ENCODE peak calls at places on chromosomes 1 and 21, in five cellular contexts. M is K562, J is HCT116, F is H1, R is HepG2. O is an unnamed sample.

GRCh38 chr1:202709276-202710041 is 795 bp downstream of the SYT2 start:
- DNase-seq in F (no peak), R (no peak), J (no peak), M (no peak), O (no peak)

GRCh38 chr1:237799762-237800474 is 90.8 kb downstream of the ZP4 start:
- DNase-seq in M (peak), J (no peak), R (peak), F (peak), O (peak)

GRCh38 chr1:244284641-244285156 is 167.0 kb downstream of the ADSS2 start:
- DNase-seq in M (no peak), R (no peak), F (no peak), J (no peak), O (no peak)

GRCh38 chr1:171426645-171427044 is 58.7 kb upstream of the PRRC2C start:
- DNase-seq in R (no peak), M (no peak), J (no peak), F (no peak), O (no peak)

GRCh38 chr21:28239345-28239744 is 753.3 kb downstream of the LTN1 start:
- DNase-seq in M (no peak), R (no peak), F (no peak), J (no peak), O (no peak)

GRCh38 chr1:220734571-220735326 is 13.4 kb upstream of the MTARC2 start:
- DNase-seq in R (peak), M (no peak), F (no peak), J (no peak), O (no peak)

GRCh38 chr1:206419783-206420182 is 50.5 kb upstream of the IKBKE start:
- DNase-seq in F (no peak), J (no peak), R (no peak), M (no peak), O (no peak)

GRCh38 chr1:43632135-43632670 is 17.7 kb upstream of the KDM4A start:
- DNase-seq in J (no peak), M (no peak), R (peak), F (no peak), O (no peak)

GRCh38 chr1:151887028-151887427 is 22.3 kb downstream of the THEM4 start:
- DNase-seq in R (no peak), M (no peak), J (no peak), F (no peak), O (no peak)

GRCh38 chr1:25111706-25112105 is 120.6 kb downstream of the SYF2 start:
- DNase-seq in R (no peak), J (no peak), M (no peak), F (no peak), O (no peak)

GRCh38 chr1:79982218-79982617 is 975.7 kb upstream of the ADGRL4 start:
- DNase-seq in M (no peak), F (no peak), J (no peak), R (no peak), O (no peak)

GRCh38 chr1:61282387-61282786 is 200.0 kb downstream of the NFIA start:
- DNase-seq in F (no peak), R (peak), J (no peak), M (no peak), O (no peak)

GRCh38 chr1:203300441-203301330 is 4.6 kb upstream of the BTG2 start:
- DNase-seq in J (no peak), R (no peak), M (peak), F (no peak), O (no peak)

GRCh38 chr1:26469558-26469957 is 2.7 kb upstream of the HMGN2 start:
- DNase-seq in M (no peak), R (no peak), F (no peak), J (no peak), O (no peak)

GRCh38 chr1:1703796-1704195 is 11.2 kb upstream of the SLC35E2B start:
- DNase-seq in R (no peak), M (no peak), F (no peak), J (no peak), O (no peak)

GRCh38 chr1:187655163-187655562 is 826.4 kb downstream of the PLA2G4A start:
- DNase-seq in R (no peak), M (no peak), F (no peak), J (no peak), O (no peak)

GRCh38 chr1:78716186-78716585 is 66.6 kb downstream of the IFI44 start:
- DNase-seq in R (no peak), J (no peak), M (no peak), F (no peak), O (no peak)

GRCh38 chr1:224670506-224670905 is 54.4 kb downstream of the CNIH3 start:
- DNase-seq in J (no peak), R (no peak), M (no peak), F (no peak), O (no peak)

GRCh38 chr21:29078884-29079765 is 5.7 kb upstream of the CCT8 start:
- DNase-seq in F (no peak), R (no peak), M (no peak), J (no peak), O (no peak)

GRCh38 chr21:42093991-42094417 is 22.9 kb downstream of the UMODL1 start:
- DNase-seq in M (no peak), R (peak), J (no peak), F (no peak), O (no peak)

GRCh38 chr1:197312163-197312562 is 44.1 kb downstream of the CRB1 start:
- DNase-seq in M (no peak), R (no peak), J (peak), F (no peak), O (no peak)

GRCh38 chr1:111214884-111215283 is 12.6 kb upstream of the CHI3L2 start:
- DNase-seq in R (no peak), F (no peak), J (no peak), M (no peak), O (no peak)

GRCh38 chr1:63821650-63822049 is 47.8 kb downstream of the ROR1 start:
- DNase-seq in M (no peak), J (no peak), F (no peak), R (no peak), O (no peak)

GRCh38 chr1:168396940-168397680 is 116.4 kb downstream of the TBX19 start:
- DNase-seq in F (no peak), M (no peak), J (no peak), R (no peak), O (no peak)

GRCh38 chr1:217969428-217969827 is 315.7 kb upstream of the RRP15 start:
- DNase-seq in M (no peak), J (no peak), R (no peak), F (no peak), O (no peak)

GRCh38 chr1:109873278-109874175 is 37.1 kb upstream of the CSF1 start:
- DNase-seq in M (no peak), F (no peak), J (no peak), R (no peak), O (no peak)

GRCh38 chr1:180837025-180837424 is 75.7 kb upstream of the KIAA1614 start:
- DNase-seq in J (no peak), F (no peak), M (no peak), R (no peak), O (peak)

GRCh38 chr21:44972821-44973220 is 33.0 kb downstream of the SLX9 start:
- DNase-seq in F (no peak), R (no peak), M (no peak), J (no peak), O (no peak)

GRCh38 chr1:50279622-50280320 is 143.5 kb downstream of the DMRTA2 start:
- DNase-seq in J (no peak), F (peak), R (peak), M (peak), O (peak)

GRCh38 chr1:79190074-79190473 is 183.5 kb upstream of the ADGRL4 start:
- DNase-seq in M (no peak), F (no peak), R (no peak), J (no peak), O (no peak)

GRCh38 chr1:110286564-110286963 is 52.6 kb upstream of the RBM15 start:
- DNase-seq in M (no peak), J (no peak), F (no peak), R (no peak), O (no peak)

GRCh38 chr1:51170342-51170741 is 65.7 kb upstream of the RNF11 start:
- DNase-seq in R (peak), M (no peak), F (no peak), J (no peak), O (no peak)

GRCh38 chr1:85406887-85407593 is 57.9 kb downstream of the DDAH1 start:
- DNase-seq in J (peak), F (no peak), R (peak), M (no peak), O (no peak)

GRCh38 chr1:104636581-104636980 is 886.9 kb downstream of the AMY1C start:
- DNase-seq in F (no peak), J (no peak), R (peak), M (no peak), O (no peak)
- H3K4me3 ChIP-seq in F (no peak), J (no peak), R (no peak), M (no peak), O (no peak)

GRCh38 chr1:230750576-230750975 is 3.4 kb downstream of the CAPN9 start:
- DNase-seq in R (no peak), J (no peak), F (no peak), M (no peak), O (no peak)
- TF ChIP-seq ZNF274 in R (no peak), J (no peak), F (no peak), M (no peak), O (no peak)

GRCh38 chr1:66920543-66920942 is 4.1 kb downstream of the DNAI4 start:
- DNase-seq in R (no peak), M (no peak), F (no peak), J (no peak), O (no peak)
- H3K4me3 ChIP-seq in R (no peak), M (no peak), F (no peak), J (no peak), O (no peak)

GRCh38 chr1:245748246-245748645 is 593.5 kb downstream of the KIF26B start:
- DNase-seq in R (no peak), F (no peak), J (no peak), M (no peak), O (no peak)
- TF ChIP-seq ZNF274 in R (no peak), F (no peak), J (no peak), M (no peak), O (no peak)

DNA sequence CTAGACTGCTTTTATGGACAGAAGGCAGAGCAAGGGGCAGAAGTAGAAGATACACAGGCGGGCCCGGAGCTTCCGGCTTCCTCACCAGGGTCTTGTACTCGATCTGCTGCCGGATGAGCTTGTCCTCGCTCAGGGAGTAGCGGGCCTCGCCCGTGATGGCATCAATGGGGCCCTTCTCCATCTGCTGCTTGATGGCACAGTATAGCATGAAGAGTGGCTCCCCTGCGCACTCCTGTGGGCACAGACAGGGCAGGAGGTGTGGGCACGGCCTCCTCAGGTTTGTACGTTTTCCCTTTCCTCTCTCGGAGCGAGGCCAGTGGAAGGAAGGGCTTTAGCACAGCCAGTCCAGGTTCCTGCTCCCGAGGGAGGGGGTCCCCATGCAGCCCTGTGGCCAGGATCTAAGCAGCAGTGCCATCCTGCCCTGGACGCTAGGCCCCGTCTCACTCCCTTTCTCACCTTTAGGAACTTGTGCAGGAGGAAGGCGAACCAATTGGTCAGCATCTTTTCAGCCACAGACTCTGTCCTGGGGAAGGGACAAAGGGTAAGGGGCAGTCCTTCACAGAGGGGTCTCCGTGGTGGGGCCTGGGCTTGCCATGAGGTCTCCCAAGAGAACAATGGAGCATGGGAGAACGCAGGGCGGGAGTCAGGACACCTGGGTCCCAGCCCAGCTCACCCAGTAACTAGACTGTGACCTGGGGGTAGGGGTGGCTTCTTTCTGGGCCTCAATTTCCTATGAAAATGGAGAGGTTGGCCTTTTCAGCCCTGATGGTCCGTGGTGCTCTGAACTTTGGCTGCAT is 128.8 kb upstream of the CD34 start:
- DNase-seq in F (no peak), M (no peak), J (no peak), R (no peak), O (no peak)
- H3K4me3 ChIP-seq in F (no peak), M (no peak), J (no peak), R (no peak), O (no peak)